ENCODE peak calls at places on chromosomes 12 and 14, in eight cellular contexts. One of them, this sample, is unnamed.

GRCh38 chr12:104569348-104570173 is 112.8 kb downstream of the CHST11 start:
- DNase-seq in breast epithelium: no peak
- DNase-seq in lower leg skin: no peak
- DNase-seq in fibroblast of villous mesenchyme: no peak
- DNase-seq in endodermal cell: no peak
- DNase-seq in MM.1S: peak
- DNase-seq in small intestine: peak
- DNase-seq in fibroblast of mammary gland: no peak
- DNase-seq in this sample: peak

GRCh38 chr12:129911437-129912049 is 7.7 kb upstream of the TMEM132D start:
- DNase-seq in small intestine: peak
- DNase-seq in endodermal cell: peak
- DNase-seq in breast epithelium: no peak
- DNase-seq in fibroblast of mammary gland: peak
- DNase-seq in fibroblast of villous mesenchyme: no peak
- DNase-seq in MM.1S: no peak
- DNase-seq in lower leg skin: no peak
- DNase-seq in this sample: peak

GRCh38 chr12:108374596-108375320 is 35.6 kb upstream of the CMKLR1 start:
- DNase-seq in lower leg skin: no peak
- DNase-seq in breast epithelium: no peak
- DNase-seq in small intestine: no peak
- DNase-seq in fibroblast of mammary gland: no peak
- DNase-seq in MM.1S: no peak
- DNase-seq in endodermal cell: no peak
- DNase-seq in fibroblast of villous mesenchyme: no peak
- DNase-seq in this sample: no peak

GRCh38 chr14:36582011-36582873 is at the start of gene NKX2-8:
- DNase-seq in fibroblast of villous mesenchyme: no peak
- DNase-seq in breast epithelium: no peak
- DNase-seq in fibroblast of mammary gland: no peak
- DNase-seq in MM.1S: no peak
- DNase-seq in lower leg skin: no peak
- DNase-seq in endodermal cell: peak
- DNase-seq in small intestine: no peak
- DNase-seq in this sample: no peak

GRCh38 chr12:49703647-49704137 is 3.5 kb downstream of the FMNL3 start:
- DNase-seq in breast epithelium: no peak
- DNase-seq in small intestine: no peak
- DNase-seq in endodermal cell: no peak
- DNase-seq in MM.1S: no peak
- DNase-seq in fibroblast of villous mesenchyme: peak
- DNase-seq in lower leg skin: no peak
- DNase-seq in fibroblast of mammary gland: peak
- DNase-seq in this sample: no peak

GRCh38 chr14:95685978-95686922 is at the start of gene TCL1B:
- DNase-seq in lower leg skin: peak
- DNase-seq in endodermal cell: peak
- DNase-seq in MM.1S: no peak
- DNase-seq in breast epithelium: no peak
- DNase-seq in fibroblast of villous mesenchyme: no peak
- DNase-seq in small intestine: no peak
- DNase-seq in fibroblast of mammary gland: no peak
- DNase-seq in this sample: no peak

GRCh38 chr12:4445156-4446020 is at the start of gene FGF6:
- DNase-seq in endodermal cell: peak
- DNase-seq in lower leg skin: peak
- DNase-seq in MM.1S: no peak
- DNase-seq in small intestine: no peak
- DNase-seq in fibroblast of mammary gland: no peak
- DNase-seq in fibroblast of villous mesenchyme: no peak
- DNase-seq in breast epithelium: no peak
- DNase-seq in this sample: no peak

GRCh38 chr14:68285421-68286179 is 466.0 kb downstream of the RAD51B start:
- DNase-seq in lower leg skin: no peak
- DNase-seq in MM.1S: no peak
- DNase-seq in small intestine: peak
- DNase-seq in endodermal cell: no peak
- DNase-seq in breast epithelium: no peak
- DNase-seq in fibroblast of mammary gland: peak
- DNase-seq in fibroblast of villous mesenchyme: peak
- DNase-seq in this sample: peak

GRCh38 chr14:74242055-74243042 is 3.1 kb downstream of the VSX2 start:
- DNase-seq in MM.1S: no peak
- DNase-seq in fibroblast of mammary gland: no peak
- DNase-seq in endodermal cell: peak
- DNase-seq in small intestine: no peak
- DNase-seq in fibroblast of villous mesenchyme: no peak
- DNase-seq in lower leg skin: no peak
- DNase-seq in breast epithelium: no peak
- DNase-seq in this sample: no peak

GRCh38 chr14:74243051-74243450 is 3.8 kb downstream of the VSX2 start:
- DNase-seq in MM.1S: no peak
- DNase-seq in endodermal cell: no peak
- DNase-seq in fibroblast of villous mesenchyme: no peak
- DNase-seq in fibroblast of mammary gland: no peak
- DNase-seq in breast epithelium: no peak
- DNase-seq in small intestine: no peak
- DNase-seq in lower leg skin: no peak
- DNase-seq in this sample: no peak

GRCh38 chr14:74239848-74240793 is 872 bp downstream of the VSX2 start:
- DNase-seq in endodermal cell: peak
- DNase-seq in lower leg skin: no peak
- DNase-seq in fibroblast of villous mesenchyme: no peak
- DNase-seq in MM.1S: no peak
- DNase-seq in fibroblast of mammary gland: no peak
- DNase-seq in small intestine: no peak
- DNase-seq in breast epithelium: no peak
- DNase-seq in this sample: no peak

GRCh38 chr14:74240794-74241610 is 1.8 kb downstream of the VSX2 start:
- DNase-seq in fibroblast of mammary gland: no peak
- DNase-seq in endodermal cell: peak
- DNase-seq in fibroblast of villous mesenchyme: no peak
- DNase-seq in MM.1S: no peak
- DNase-seq in small intestine: no peak
- DNase-seq in breast epithelium: no peak
- DNase-seq in lower leg skin: no peak
- DNase-seq in this sample: no peak

GRCh38 chr14:74241611-74242005 is 2.4 kb downstream of the VSX2 start:
- DNase-seq in fibroblast of villous mesenchyme: no peak
- DNase-seq in MM.1S: no peak
- DNase-seq in fibroblast of mammary gland: no peak
- DNase-seq in breast epithelium: no peak
- DNase-seq in small intestine: no peak
- DNase-seq in lower leg skin: no peak
- DNase-seq in endodermal cell: no peak
- DNase-seq in this sample: no peak
- H3K4me3 ChIP-seq in fibroblast of villous mesenchyme: no peak
- H3K4me3 ChIP-seq in MM.1S: no peak
- H3K4me3 ChIP-seq in fibroblast of mammary gland: no peak
- H3K4me3 ChIP-seq in breast epithelium: no peak
- H3K4me3 ChIP-seq in small intestine: no peak
- H3K4me3 ChIP-seq in lower leg skin: no peak
- H3K4me3 ChIP-seq in endodermal cell: peak
- H3K4me3 ChIP-seq in this sample: no peak

GRCh38 chr14:63134801-63135200 is 69.4 kb upstream of the RHOJ start:
- DNase-seq in small intestine: no peak
- DNase-seq in endodermal cell: no peak
- DNase-seq in breast epithelium: no peak
- DNase-seq in fibroblast of villous mesenchyme: no peak
- DNase-seq in fibroblast of mammary gland: peak
- DNase-seq in MM.1S: no peak
- DNase-seq in lower leg skin: no peak
- DNase-seq in this sample: peak

GRCh38 chr14:63130531-63130930 is 73.7 kb upstream of the RHOJ start:
- DNase-seq in fibroblast of villous mesenchyme: no peak
- DNase-seq in small intestine: no peak
- DNase-seq in fibroblast of mammary gland: no peak
- DNase-seq in lower leg skin: no peak
- DNase-seq in endodermal cell: no peak
- DNase-seq in breast epithelium: no peak
- DNase-seq in MM.1S: no peak
- DNase-seq in this sample: no peak
- H3K4me3 ChIP-seq in fibroblast of villous mesenchyme: no peak
- H3K4me3 ChIP-seq in small intestine: no peak
- H3K4me3 ChIP-seq in fibroblast of mammary gland: no peak
- H3K4me3 ChIP-seq in lower leg skin: no peak
- H3K4me3 ChIP-seq in endodermal cell: no peak
- H3K4me3 ChIP-seq in breast epithelium: no peak
- H3K4me3 ChIP-seq in MM.1S: no peak
- H3K4me3 ChIP-seq in this sample: no peak

GRCh38 chr14:102781063-102781462 is 3.8 kb downstream of the TRAF3 start:
- DNase-seq in MM.1S: no peak
- DNase-seq in small intestine: no peak
- DNase-seq in endodermal cell: peak
- DNase-seq in fibroblast of mammary gland: no peak
- DNase-seq in breast epithelium: no peak
- DNase-seq in lower leg skin: no peak
- DNase-seq in fibroblast of villous mesenchyme: no peak
- DNase-seq in this sample: no peak
- H3K4me3 ChIP-seq in MM.1S: no peak
- H3K4me3 ChIP-seq in small intestine: no peak
- H3K4me3 ChIP-seq in endodermal cell: no peak
- H3K4me3 ChIP-seq in fibroblast of mammary gland: no peak
- H3K4me3 ChIP-seq in breast epithelium: no peak
- H3K4me3 ChIP-seq in lower leg skin: no peak
- H3K4me3 ChIP-seq in fibroblast of villous mesenchyme: no peak
- H3K4me3 ChIP-seq in this sample: no peak

DNA sequence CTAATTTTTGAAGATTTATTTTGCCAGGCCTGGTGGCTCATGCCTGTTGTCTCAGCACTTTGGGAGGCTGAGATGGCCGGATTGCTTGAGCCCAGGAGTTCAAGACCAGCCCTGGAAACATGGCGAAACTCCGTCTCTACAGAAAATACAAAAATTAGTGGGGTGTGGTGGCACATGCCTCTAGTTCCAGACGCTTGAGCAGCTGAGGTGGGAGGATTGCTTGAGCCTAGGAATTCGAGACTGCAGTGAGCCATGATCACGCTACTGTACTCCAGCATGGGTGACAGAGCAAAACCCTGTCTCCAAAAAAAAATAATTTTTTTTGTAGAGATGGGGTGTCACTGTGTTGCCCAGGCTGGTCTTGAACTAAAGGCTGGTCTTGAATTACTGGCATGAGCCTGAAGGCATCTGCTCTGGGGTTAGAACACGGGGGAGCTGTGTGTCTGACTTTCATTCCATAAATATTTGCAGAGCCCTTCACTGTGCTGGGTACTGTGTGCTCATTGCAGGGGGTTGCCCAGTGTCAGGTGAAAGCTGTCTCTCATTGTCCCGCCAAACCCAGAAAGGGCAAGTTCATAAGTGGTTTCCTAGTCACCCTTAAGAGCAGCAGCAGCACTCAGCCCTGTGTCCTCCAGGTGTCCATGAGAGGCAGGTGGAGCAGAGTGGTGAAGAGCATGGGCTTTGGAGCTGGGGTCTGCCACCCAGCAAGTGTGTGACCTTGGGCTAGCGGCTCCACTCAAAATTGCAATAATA is 4.7 kb upstream of the SMIM41 start:
- DNase-seq in lower leg skin: no peak
- DNase-seq in fibroblast of mammary gland: no peak
- DNase-seq in breast epithelium: no peak
- DNase-seq in MM.1S: no peak
- DNase-seq in endodermal cell: no peak
- DNase-seq in fibroblast of villous mesenchyme: no peak
- DNase-seq in small intestine: no peak
- DNase-seq in this sample: no peak
- H3K4me3 ChIP-seq in lower leg skin: no peak
- H3K4me3 ChIP-seq in fibroblast of mammary gland: no peak
- H3K4me3 ChIP-seq in breast epithelium: no peak
- H3K4me3 ChIP-seq in MM.1S: no peak
- H3K4me3 ChIP-seq in endodermal cell: no peak
- H3K4me3 ChIP-seq in fibroblast of villous mesenchyme: no peak
- H3K4me3 ChIP-seq in small intestine: no peak
- H3K4me3 ChIP-seq in this sample: no peak

GRCh38 chr12:131921866-131922769 is 7.0 kb upstream of the PUS1 start:
- DNase-seq in MM.1S: no peak
- DNase-seq in lower leg skin: no peak
- DNase-seq in fibroblast of mammary gland: no peak
- DNase-seq in small intestine: no peak
- DNase-seq in fibroblast of villous mesenchyme: no peak
- DNase-seq in endodermal cell: no peak
- DNase-seq in breast epithelium: no peak
- DNase-seq in this sample: no peak

GRCh38 chr12:131920157-131920508 is 8.9 kb upstream of the PUS1 start:
- DNase-seq in lower leg skin: no peak
- DNase-seq in small intestine: no peak
- DNase-seq in fibroblast of mammary gland: no peak
- DNase-seq in MM.1S: no peak
- DNase-seq in fibroblast of villous mesenchyme: no peak
- DNase-seq in endodermal cell: no peak
- DNase-seq in breast epithelium: no peak
- DNase-seq in this sample: no peak

GRCh38 chr12:131920902-131921840 is 7.9 kb upstream of the PUS1 start:
- DNase-seq in small intestine: no peak
- DNase-seq in breast epithelium: no peak
- DNase-seq in fibroblast of villous mesenchyme: no peak
- DNase-seq in fibroblast of mammary gland: no peak
- DNase-seq in lower leg skin: no peak
- DNase-seq in endodermal cell: no peak
- DNase-seq in MM.1S: no peak
- DNase-seq in this sample: no peak

GRCh38 chr12:131922772-131923171 is 6.3 kb upstream of the PUS1 start:
- DNase-seq in endodermal cell: no peak
- DNase-seq in small intestine: no peak
- DNase-seq in MM.1S: no peak
- DNase-seq in lower leg skin: no peak
- DNase-seq in fibroblast of villous mesenchyme: no peak
- DNase-seq in fibroblast of mammary gland: no peak
- DNase-seq in breast epithelium: no peak
- DNase-seq in this sample: no peak

GRCh38 chr12:131923260-131923659 is 5.8 kb upstream of the PUS1 start:
- DNase-seq in small intestine: no peak
- DNase-seq in fibroblast of mammary gland: no peak
- DNase-seq in MM.1S: peak
- DNase-seq in breast epithelium: no peak
- DNase-seq in lower leg skin: no peak
- DNase-seq in fibroblast of villous mesenchyme: no peak
- DNase-seq in endodermal cell: no peak
- DNase-seq in this sample: no peak
- H3K4me3 ChIP-seq in small intestine: no peak
- H3K4me3 ChIP-seq in fibroblast of mammary gland: no peak
- H3K4me3 ChIP-seq in MM.1S: no peak
- H3K4me3 ChIP-seq in breast epithelium: no peak
- H3K4me3 ChIP-seq in lower leg skin: no peak
- H3K4me3 ChIP-seq in fibroblast of villous mesenchyme: no peak
- H3K4me3 ChIP-seq in endodermal cell: no peak
- H3K4me3 ChIP-seq in this sample: no peak

GRCh38 chr12:123268850-123269249 is 2.8 kb downstream of the CDK2AP1 start:
- DNase-seq in endodermal cell: peak
- DNase-seq in fibroblast of mammary gland: no peak
- DNase-seq in small intestine: no peak
- DNase-seq in lower leg skin: no peak
- DNase-seq in breast epithelium: no peak
- DNase-seq in fibroblast of villous mesenchyme: no peak
- DNase-seq in MM.1S: no peak
- DNase-seq in this sample: no peak
- H3K4me3 ChIP-seq in endodermal cell: peak
- H3K4me3 ChIP-seq in fibroblast of mammary gland: peak
- H3K4me3 ChIP-seq in small intestine: no peak
- H3K4me3 ChIP-seq in lower leg skin: no peak
- H3K4me3 ChIP-seq in breast epithelium: no peak
- H3K4me3 ChIP-seq in fibroblast of villous mesenchyme: peak
- H3K4me3 ChIP-seq in MM.1S: no peak
- H3K4me3 ChIP-seq in this sample: no peak

GRCh38 chr14:61471297-61471980 is 150.1 kb downstream of the PRKCH start:
- DNase-seq in endodermal cell: no peak
- DNase-seq in fibroblast of mammary gland: peak
- DNase-seq in MM.1S: no peak
- DNase-seq in lower leg skin: no peak
- DNase-seq in breast epithelium: no peak
- DNase-seq in fibroblast of villous mesenchyme: peak
- DNase-seq in small intestine: no peak
- DNase-seq in this sample: no peak
- H3K4me3 ChIP-seq in endodermal cell: no peak
- H3K4me3 ChIP-seq in fibroblast of mammary gland: peak
- H3K4me3 ChIP-seq in MM.1S: peak
- H3K4me3 ChIP-seq in lower leg skin: no peak
- H3K4me3 ChIP-seq in breast epithelium: no peak
- H3K4me3 ChIP-seq in fibroblast of villous mesenchyme: peak
- H3K4me3 ChIP-seq in small intestine: no peak
- H3K4me3 ChIP-seq in this sample: peak